ENCODE peak calls at places on chromosomes 1 and 21, in nine cellular contexts. Q is spleen, O is endothelial cell of umbilical vein, V is HCT116, A is GM12878, P is breast epithelium, I is esophagus muscularis mucosa, J is H1, F is HL-60. Z is an unnamed sample.

GRCh38 chr1:30572192-30572591 is 151.2 kb downstream of the MATN1 start:
- DNase-seq in Q (no peak), O (no peak), V (no peak), A (no peak), P (no peak), I (no peak), J (no peak), F (no peak), Z (no peak)

GRCh38 chr1:184664042-184664659 is 90.5 kb downstream of the EDEM3 start:
- DNase-seq in Q (peak), O (peak), V (peak), A (no peak), P (peak), I (peak), J (peak), F (peak), Z (peak)

GRCh38 chr1:226609836-226610455 is 61.4 kb downstream of the STUM start:
- DNase-seq in Q (peak), O (no peak), V (no peak), A (no peak), P (no peak), I (no peak), J (no peak), F (no peak), Z (peak)

GRCh38 chr1:154178006-154178405 is 13.9 kb downstream of the TPM3 start:
- DNase-seq in Q (no peak), O (no peak), V (no peak), A (no peak), P (no peak), I (no peak), J (no peak), F (peak), Z (no peak)

GRCh38 chr1:9183441-9183840 is 51.1 kb upstream of the H6PD start:
- DNase-seq in Q (no peak), O (no peak), V (no peak), A (no peak), P (no peak), I (no peak), J (no peak), F (no peak), Z (no peak)

GRCh38 chr1:94942171-94943128 is 15.5 kb upstream of the CNN3 start:
- DNase-seq in Q (no peak), O (no peak), V (no peak), A (no peak), P (no peak), I (no peak), J (no peak), F (no peak), Z (no peak)

GRCh38 chr1:211928993-211929637 is 98.6 kb upstream of the LPGAT1 start:
- DNase-seq in Q (no peak), O (no peak), V (no peak), A (no peak), P (no peak), I (no peak), J (no peak), F (peak), Z (no peak)

GRCh38 chr1:114033219-114033706 is 54.0 kb downstream of the OLFML3 start:
- DNase-seq in Q (no peak), O (no peak), V (peak), A (no peak), P (no peak), I (no peak), J (peak), F (peak), Z (no peak)

GRCh38 chr1:202243006-202243405 is 49.4 kb downstream of the LGR6 start:
- DNase-seq in Q (peak), O (no peak), V (no peak), A (no peak), P (peak), I (no peak), J (no peak), F (no peak), Z (peak)

GRCh38 chr1:89894210-89894668 is 73.4 kb downstream of the LRRC8D start:
- DNase-seq in Q (no peak), O (peak), V (no peak), A (no peak), P (no peak), I (no peak), J (no peak), F (no peak), Z (no peak)

GRCh38 chr1:47661065-47661464 is 223.2 kb downstream of the FOXD2 start:
- DNase-seq in Q (peak), O (no peak), V (no peak), A (no peak), P (no peak), I (no peak), J (no peak), F (no peak), Z (peak)

GRCh38 chr1:178451529-178451928 is 45.2 kb downstream of the CLEC20A start:
- DNase-seq in Q (no peak), O (no peak), V (no peak), A (no peak), P (no peak), I (no peak), J (no peak), F (no peak), Z (no peak)

GRCh38 chr1:63960326-63960725 is 186.5 kb downstream of the ROR1 start:
- DNase-seq in Q (no peak), O (no peak), V (no peak), A (no peak), P (no peak), I (no peak), J (no peak), F (no peak), Z (no peak)

GRCh38 chr21:34886554-34887385 is 162.3 kb downstream of the RUNX1 start:
- DNase-seq in Q (peak), O (peak), V (no peak), A (no peak), P (no peak), I (peak), J (peak), F (peak), Z (peak)

GRCh38 chr1:80639777-80640533 is 1160.8 kb upstream of the ADGRL2 start:
- DNase-seq in Q (no peak), O (no peak), V (no peak), A (peak), P (no peak), I (no peak), J (no peak), F (no peak), Z (no peak)

GRCh38 chr1:115116511-115116910 is 27.2 kb upstream of the TSPAN2 start:
- DNase-seq in Q (no peak), O (no peak), V (no peak), A (no peak), P (no peak), I (no peak), J (no peak), F (no peak), Z (no peak)

GRCh38 chr1:229388876-229389580 is 44.9 kb downstream of the ACTA1 start:
- DNase-seq in Q (no peak), O (no peak), V (no peak), A (no peak), P (no peak), I (no peak), J (no peak), F (no peak), Z (no peak)

GRCh38 chr1:206828765-206829164 is 36.7 kb upstream of the IL20 start:
- DNase-seq in Q (no peak), O (no peak), V (no peak), A (no peak), P (no peak), I (peak), J (no peak), F (no peak), Z (no peak)

GRCh38 chr1:30232288-30232899 is 491.0 kb downstream of the MATN1 start:
- DNase-seq in Q (no peak), O (no peak), V (peak), A (no peak), P (no peak), I (no peak), J (peak), F (peak), Z (no peak)

GRCh38 chr1:4880621-4881020 is 226.2 kb downstream of the AJAP1 start:
- DNase-seq in Q (no peak), O (no peak), V (no peak), A (no peak), P (no peak), I (no peak), J (no peak), F (no peak), Z (no peak)

GRCh38 chr1:207186503-207186902 is 82.5 kb downstream of the C4BPA start:
- DNase-seq in Q (no peak), O (no peak), V (no peak), A (no peak), P (no peak), I (no peak), J (no peak), F (no peak), Z (no peak)

GRCh38 chr1:235455806-235456205 is 48.4 kb downstream of the B3GALNT2 start:
- DNase-seq in Q (no peak), O (no peak), V (no peak), A (no peak), P (no peak), I (no peak), J (no peak), F (no peak), Z (no peak)

GRCh38 chr1:230117694-230118093 is 50.7 kb downstream of the GALNT2 start:
- DNase-seq in Q (no peak), O (no peak), V (no peak), A (no peak), P (no peak), I (no peak), J (no peak), F (no peak), Z (no peak)

GRCh38 chr1:162011337-162012012 is 12.2 kb downstream of the OLFML2B start:
- DNase-seq in Q (no peak), O (no peak), V (no peak), A (no peak), P (no peak), I (no peak), J (no peak), F (no peak), Z (peak)

GRCh38 chr1:181061891-181062777 is 26.4 kb upstream of the IER5 start:
- DNase-seq in Q (peak), O (no peak), V (no peak), A (peak), P (no peak), I (no peak), J (no peak), F (peak), Z (no peak)

GRCh38 chr1:175757381-175758015 is 14.1 kb upstream of the TNR start:
- DNase-seq in Q (no peak), O (peak), V (peak), A (no peak), P (no peak), I (no peak), J (peak), F (peak), Z (no peak)

GRCh38 chr1:1215881-1216605 is 2.1 kb upstream of the TNFRSF4 start:
- DNase-seq in Q (no peak), O (no peak), V (no peak), A (no peak), P (no peak), I (no peak), J (no peak), F (no peak), Z (no peak)

GRCh38 chr1:1213153-1213918 is 617 bp downstream of the TNFRSF4 start:
- DNase-seq in Q (peak), O (no peak), V (no peak), A (no peak), P (no peak), I (no peak), J (no peak), F (peak), Z (no peak)

GRCh38 chr1:1216770-1217620 is 3.0 kb upstream of the TNFRSF4 start:
- DNase-seq in Q (no peak), O (no peak), V (no peak), A (no peak), P (no peak), I (no peak), J (no peak), F (no peak), Z (no peak)

GRCh38 chr1:1213919-1214599 is at the start of gene TNFRSF4:
- DNase-seq in Q (no peak), O (no peak), V (no peak), A (no peak), P (no peak), I (no peak), J (no peak), F (no peak), Z (no peak)

DNA sequence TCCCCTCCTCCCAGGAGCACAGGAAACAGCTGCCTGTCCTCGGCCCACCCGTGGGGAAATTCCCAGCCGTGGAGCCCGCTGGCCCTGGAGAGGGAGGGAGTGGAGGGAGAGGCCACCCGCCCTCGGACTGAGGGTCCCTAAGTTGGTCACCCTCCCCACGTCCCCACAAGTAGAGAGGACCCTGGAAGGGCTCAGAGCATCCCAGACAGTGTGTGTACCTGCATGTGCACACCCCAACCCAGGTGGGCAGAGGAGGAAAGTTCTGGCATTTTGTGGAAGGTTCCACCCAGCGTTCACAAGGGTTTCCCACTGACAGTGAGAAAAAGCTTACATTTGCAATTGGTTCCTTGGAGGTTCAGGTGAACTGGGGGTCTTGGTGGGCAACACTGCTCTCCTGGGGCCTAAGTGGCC is 1.3 kb upstream of the TNFRSF4 start:
- DNase-seq in Q (no peak), O (peak), V (no peak), A (no peak), P (no peak), I (no peak), J (no peak), F (no peak), Z (no peak)
- TF ChIP-seq POLR2AphosphoS5 in Q (peak), O (no peak), V (no peak), A (peak), P (no peak), I (no peak), J (no peak), F (no peak), Z (no peak)

GRCh38 chr1:93813076-93813475 is 65.9 kb downstream of the DNTTIP2 start:
- DNase-seq in Q (no peak), O (no peak), V (no peak), A (no peak), P (no peak), I (no peak), J (no peak), F (no peak), Z (no peak)
- H3K27ac ChIP-seq in Q (no peak), O (no peak), V (no peak), A (no peak), P (no peak), I (no peak), J (no peak), F (no peak), Z (no peak)

DNA sequence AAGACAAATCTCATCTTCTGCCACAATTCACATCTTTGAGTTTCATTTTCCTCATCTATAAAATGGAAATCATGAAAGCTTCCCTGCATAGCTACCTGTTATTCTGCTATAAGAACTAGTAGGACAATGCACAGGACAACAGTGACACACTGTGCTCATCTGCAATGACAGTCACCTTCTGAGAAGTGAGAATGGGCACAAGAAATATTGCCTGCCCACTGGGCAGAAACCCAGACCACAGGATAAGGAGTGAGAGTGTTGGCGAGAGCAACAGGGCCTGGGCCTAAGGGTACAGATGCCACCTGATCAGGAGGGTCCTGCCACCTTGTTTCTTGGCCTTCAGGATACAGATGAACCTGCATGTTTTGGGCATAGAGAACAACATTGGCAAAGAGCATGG is 23.2 kb upstream of the ARTN start:
- DNase-seq in Q (no peak), O (no peak), V (no peak), A (no peak), P (peak), I (no peak), J (no peak), F (no peak), Z (no peak)
- TF ChIP-seq CTCF in Q (no peak), O (no peak), V (no peak), A (peak), P (no peak), I (no peak), J (no peak), F (no peak), Z (no peak)

GRCh38 chr1:248114890-248115289 is 19.9 kb downstream of the OR2L13 start:
- DNase-seq in Q (no peak), O (no peak), V (no peak), A (no peak), P (no peak), I (no peak), J (no peak), F (no peak), Z (no peak)
- TF ChIP-seq POLR2AphosphoS5 in Q (no peak), O (no peak), V (no peak), A (no peak), P (no peak), I (no peak), J (no peak), F (no peak), Z (no peak)

GRCh38 chr1:155223017-155223416 is 14.5 kb downstream of the MTX1 start:
- DNase-seq in Q (no peak), O (no peak), V (no peak), A (no peak), P (no peak), I (no peak), J (no peak), F (no peak), Z (no peak)

GRCh38 chr1:155226188-155226909 is 17.9 kb downstream of the MTX1 start:
- DNase-seq in Q (peak), O (peak), V (peak), A (no peak), P (no peak), I (peak), J (no peak), F (peak), Z (peak)

GRCh38 chr1:155228096-155228427 is 19.6 kb downstream of the MTX1 start:
- DNase-seq in Q (no peak), O (no peak), V (no peak), A (no peak), P (no peak), I (no peak), J (no peak), F (no peak), Z (no peak)

GRCh38 chr1:155226910-155227260 is 18.4 kb downstream of the MTX1 start:
- DNase-seq in Q (peak), O (no peak), V (no peak), A (no peak), P (no peak), I (no peak), J (peak), F (peak), Z (no peak)

DNA sequence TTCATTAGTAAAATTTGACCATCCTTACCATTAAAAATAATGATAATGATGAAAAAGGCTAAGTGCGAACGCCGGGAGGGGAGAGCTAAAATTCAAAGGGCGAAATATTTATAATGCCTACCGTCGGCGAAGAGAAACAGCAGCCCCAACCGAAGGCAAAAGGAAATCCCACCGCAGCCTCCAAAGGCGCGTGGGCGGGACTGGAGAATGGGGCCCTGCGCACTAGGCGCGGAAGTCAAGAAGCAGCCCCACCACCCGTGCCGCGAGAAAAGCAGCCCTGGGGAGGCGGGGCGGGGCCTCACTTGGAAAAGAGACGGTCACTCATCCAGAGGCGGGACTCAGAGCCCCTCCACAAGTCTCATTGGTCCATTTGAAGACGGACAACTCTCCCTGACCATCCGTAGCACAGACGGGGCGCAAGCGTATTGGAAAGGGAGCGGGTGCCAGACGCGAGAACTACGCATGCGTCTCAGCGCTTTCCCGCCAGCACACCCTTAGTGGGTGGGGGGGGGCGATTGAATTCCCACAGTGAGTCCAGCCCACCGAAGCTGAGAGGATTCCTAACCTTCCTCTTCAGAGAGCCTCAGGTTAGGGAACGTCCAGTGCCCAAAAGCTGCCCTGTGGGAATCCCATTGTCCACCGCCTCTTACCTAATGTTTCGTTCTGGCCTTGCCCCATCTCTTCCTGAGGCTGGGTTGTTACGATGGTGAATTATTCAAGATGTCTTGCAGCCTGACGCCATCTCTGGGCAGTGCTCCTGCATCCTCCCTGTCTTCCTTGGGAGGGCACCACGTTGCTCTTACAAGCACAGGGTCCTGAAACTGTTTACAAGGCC is 19.0 kb downstream of the MTX1 start:
- DNase-seq in Q (peak), O (peak), V (peak), A (peak), P (peak), I (peak), J (peak), F (peak), Z (peak)
- H3K27ac ChIP-seq in Q (peak), O (peak), V (peak), A (peak), P (peak), I (peak), J (peak), F (peak), Z (peak)

GRCh38 chr1:194372266-194372665 is 1185.9 kb upstream of the B3GALT2 start:
- DNase-seq in Q (no peak), O (no peak), V (no peak), A (no peak), P (no peak), I (no peak), J (no peak), F (no peak), Z (no peak)
- TF ChIP-seq CTCF in Q (no peak), O (no peak), V (no peak), A (no peak), P (no peak), I (no peak), J (no peak), F (no peak), Z (no peak)

Z was measured in sigmoid colon.